ENCODE peak calls at places on chromosomes 11 and 22, in ten cellular contexts. G is Panc1, B is stomach, J is HCT116, D is GM12891, Y is SK-N-SH, E is sigmoid colon, L is esophagus muscularis mucosa, K is prostate gland, W is spleen. R is an unnamed sample.

GRCh38 chr11:94791216-94791889 is 23.2 kb downstream of the AMOTL1 start:
- DNase-seq in B (no peak), W (no peak), E (no peak), L (no peak), D (no peak), K (no peak), Y (no peak), J (no peak), G (no peak), R (no peak)

GRCh38 chr22:25747245-25747944 is 5.4 kb downstream of the MYO18B start:
- DNase-seq in W (no peak), J (peak), K (no peak), Y (peak), D (no peak), B (peak), G (no peak), E (no peak), L (no peak), R (no peak)

GRCh38 chr11:94776351-94777321 is 8.5 kb downstream of the AMOTL1 start:
- DNase-seq in D (no peak), Y (no peak), L (no peak), K (peak), J (no peak), W (no peak), G (no peak), B (peak), E (peak), R (no peak)

GRCh38 chr22:46052801-46053562 is 76.0 kb upstream of the WNT7B start:
- DNase-seq in W (peak), L (no peak), Y (peak), B (peak), G (no peak), J (no peak), D (no peak), E (peak), K (no peak), R (peak)

GRCh38 chr11:35038211-35038930 is 100.6 kb upstream of the CD44 start:
- DNase-seq in Y (peak), L (no peak), W (no peak), J (no peak), K (no peak), G (no peak), E (no peak), D (no peak), B (no peak), R (no peak)

GRCh38 chr11:66467756-66468155 is 1.1 kb downstream of the PELI3 start:
- DNase-seq in G (no peak), J (no peak), E (no peak), Y (peak), D (no peak), B (peak), K (no peak), L (no peak), W (peak), R (no peak)

GRCh38 chr11:126086248-126086647 is 23.6 kb upstream of the CDON start:
- DNase-seq in J (no peak), K (no peak), B (no peak), Y (no peak), L (no peak), W (no peak), E (no peak), D (no peak), G (no peak), R (no peak)

GRCh38 chr11:130606781-130607511 is 158.5 kb downstream of the ADAMTS15 start:
- DNase-seq in W (no peak), L (no peak), B (no peak), G (no peak), Y (peak), E (peak), J (no peak), D (no peak), K (no peak), R (peak)

GRCh38 chr22:27512283-27512761 is 289.2 kb downstream of the MN1 start:
- DNase-seq in W (no peak), E (peak), Y (no peak), G (no peak), J (no peak), D (no peak), B (peak), L (no peak), K (peak), R (peak)

GRCh38 chr11:119405986-119406385 is 17.0 kb downstream of the THY1 start:
- DNase-seq in D (no peak), E (no peak), Y (no peak), B (no peak), K (no peak), G (no peak), J (no peak), L (no peak), W (no peak), R (no peak)

GRCh38 chr11:44236261-44236660 is 73.7 kb downstream of the ALX4 start:
- DNase-seq in K (no peak), J (no peak), L (no peak), G (no peak), Y (no peak), B (no peak), W (no peak), E (no peak), D (no peak), R (no peak)

GRCh38 chr11:122706261-122706660 is 50.7 kb downstream of the UBASH3B start:
- DNase-seq in K (no peak), D (no peak), G (no peak), L (no peak), W (no peak), E (no peak), J (no peak), Y (no peak), B (no peak), R (no peak)

GRCh38 chr11:59336176-59336575 is 22.5 kb upstream of the OR5AN1 start:
- DNase-seq in E (no peak), B (no peak), G (no peak), Y (no peak), L (no peak), J (no peak), K (no peak), W (no peak), D (no peak), R (no peak)

GRCh38 chr11:126886085-126886484 is 114.5 kb downstream of the KIRREL3 start:
- DNase-seq in L (no peak), E (no peak), Y (no peak), J (no peak), B (no peak), K (no peak), G (no peak), D (no peak), W (no peak), R (no peak)

GRCh38 chr11:76626921-76627391 is 43.6 kb downstream of the LRRC32 start:
- DNase-seq in B (no peak), J (no peak), W (no peak), K (no peak), E (peak), Y (no peak), D (peak), G (no peak), L (no peak), R (no peak)

GRCh38 chr11:23364076-23364475 is 503.8 kb upstream of the CCDC179 start:
- DNase-seq in D (no peak), J (no peak), G (no peak), Y (no peak), E (no peak), K (no peak), B (no peak), W (no peak), L (no peak), R (no peak)

GRCh38 chr11:86818466-86819282 is 18.3 kb downstream of the PRSS23 start:
- DNase-seq in K (peak), W (no peak), D (no peak), B (no peak), Y (peak), J (peak), G (no peak), E (no peak), L (no peak), R (no peak)

GRCh38 chr22:35426801-35427140 is 26.8 kb downstream of the MCM5 start:
- DNase-seq in K (no peak), Y (no peak), J (no peak), B (no peak), E (no peak), G (no peak), L (no peak), D (no peak), W (no peak), R (no peak)

GRCh38 chr22:35424081-35424480 is 24.1 kb downstream of the MCM5 start:
- DNase-seq in K (no peak), J (no peak), Y (no peak), W (no peak), L (no peak), D (no peak), E (no peak), G (no peak), B (no peak), R (no peak)

GRCh38 chr22:35424761-35425160 is 24.8 kb downstream of the MCM5 start:
- DNase-seq in E (no peak), B (no peak), D (no peak), G (no peak), K (no peak), W (no peak), J (no peak), Y (no peak), L (no peak), R (no peak)

GRCh38 chr22:35425546-35425945 is 25.6 kb downstream of the MCM5 start:
- DNase-seq in J (no peak), B (no peak), G (no peak), D (no peak), L (no peak), W (no peak), Y (no peak), E (no peak), K (no peak), R (no peak)

GRCh38 chr22:35425971-35426800 is 26.2 kb downstream of the MCM5 start:
- DNase-seq in G (no peak), J (no peak), B (no peak), K (no peak), D (no peak), Y (no peak), L (no peak), W (no peak), E (no peak), R (no peak)
- TF ChIP-seq POLR2AphosphoS5 in G (no peak), J (no peak), B (no peak), K (no peak), D (no peak), Y (no peak), L (no peak), W (no peak), E (no peak), R (no peak)

GRCh38 chr11:65417702-65418430 is 4.7 kb upstream of the NEAT1 start:
- DNase-seq in K (peak), B (peak), D (no peak), J (no peak), G (no peak), L (no peak), Y (peak), W (peak), E (peak), R (peak)

GRCh38 chr11:65414776-65415498 is 7.7 kb upstream of the NEAT1 start:
- DNase-seq in G (no peak), D (no peak), K (no peak), L (no peak), E (peak), J (no peak), B (no peak), Y (no peak), W (no peak), R (peak)

GRCh38 chr11:65415499-65416340 is 6.9 kb upstream of the NEAT1 start:
- DNase-seq in K (no peak), W (peak), G (no peak), J (no peak), Y (peak), L (no peak), E (peak), B (no peak), D (no peak), R (peak)

GRCh38 chr11:65417221-65417701 is 5.3 kb upstream of the NEAT1 start:
- DNase-seq in D (no peak), L (no peak), W (peak), G (no peak), K (peak), J (no peak), Y (no peak), B (peak), E (peak), R (peak)

GRCh38 chr11:65416341-65417185 is 6.0 kb upstream of the NEAT1 start:
- DNase-seq in D (peak), E (peak), Y (peak), G (no peak), K (peak), B (peak), W (peak), L (peak), J (peak), R (peak)
- TF ChIP-seq POLR2AphosphoS5 in D (no peak), E (peak), Y (peak), G (peak), K (peak), B (peak), W (peak), L (no peak), J (peak), R (peak)

GRCh38 chr22:31248138-31248745 is 36.1 kb downstream of the LIMK2 start:
- DNase-seq in E (peak), W (peak), K (peak), L (peak), G (no peak), B (peak), Y (peak), D (peak), J (no peak), R (peak)
- TF ChIP-seq POLR2AphosphoS5 in E (peak), W (peak), K (peak), L (peak), G (no peak), B (peak), Y (peak), D (no peak), J (no peak), R (no peak)

DNA sequence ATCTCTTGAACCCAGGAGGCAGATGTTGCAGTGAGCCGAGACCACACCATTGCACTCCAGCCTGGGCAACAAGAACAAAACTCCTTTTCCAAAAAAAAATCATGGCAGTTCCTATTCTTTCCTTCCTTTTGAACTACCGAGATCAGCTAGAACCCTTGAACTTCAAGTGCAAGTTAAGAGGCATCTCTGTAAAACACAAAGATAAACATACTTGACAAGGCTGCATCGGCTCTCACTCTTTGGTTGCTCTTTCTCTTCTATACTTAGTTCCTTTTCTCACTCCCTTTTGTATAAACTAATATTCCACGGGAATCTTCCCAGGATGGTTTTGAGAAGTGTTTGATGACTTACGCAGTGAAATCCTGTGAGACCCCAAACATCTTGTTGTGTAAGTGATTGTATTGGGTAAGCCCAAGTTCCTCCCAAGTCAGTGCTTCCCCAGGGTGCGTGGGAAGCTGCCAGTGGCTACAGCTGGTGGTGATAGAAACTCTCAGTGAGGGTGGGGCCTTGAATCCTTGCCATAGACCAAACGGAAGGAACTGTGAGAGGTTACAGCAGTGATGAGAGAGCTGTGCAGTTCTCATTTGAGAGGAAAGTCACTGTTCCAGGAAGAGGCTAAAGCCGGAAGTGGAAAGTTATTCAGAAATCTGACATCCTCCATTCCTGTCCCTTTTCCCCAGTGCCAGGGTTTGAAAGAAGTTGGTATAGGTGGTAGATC is 24.1 kb upstream of the CDC42EP2 start:
- DNase-seq in G (no peak), L (peak), K (no peak), B (peak), W (peak), J (no peak), E (peak), D (no peak), Y (no peak), R (peak)
- TF ChIP-seq POLR2AphosphoS5 in G (no peak), L (peak), K (no peak), B (peak), W (peak), J (no peak), E (peak), D (no peak), Y (no peak), R (peak)

DNA sequence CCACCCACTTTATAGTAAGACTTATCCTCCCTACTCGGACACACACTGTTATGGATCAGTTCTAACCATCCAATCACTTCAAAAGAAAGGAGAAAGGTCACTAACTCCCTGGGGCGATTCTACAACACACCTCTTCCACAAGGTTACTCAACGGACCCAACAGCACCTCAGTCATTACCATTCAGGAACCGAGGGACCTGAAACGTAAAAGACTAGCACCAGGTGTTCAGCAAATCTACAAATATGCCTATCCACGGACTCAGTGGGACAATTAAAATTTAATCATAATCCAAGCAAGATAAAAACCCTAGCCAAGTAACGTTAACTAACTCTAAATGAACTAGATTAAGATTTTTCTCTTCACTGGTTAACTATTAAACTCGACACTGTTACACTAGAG is 1.6 kb downstream of the HNRNPUL2 start:
- DNase-seq in W (no peak), B (no peak), L (no peak), Y (no peak), E (no peak), K (no peak), J (no peak), G (no peak), D (no peak), R (peak)
- TF ChIP-seq POLR2AphosphoS5 in W (no peak), B (no peak), L (no peak), Y (no peak), E (no peak), K (no peak), J (no peak), G (no peak), D (no peak), R (no peak)

R was measured in suprapubic skin.